ENCODE peak calls at places on chromosomes 3 and 15, in nine cellular contexts. One of them, this sample, is unnamed.
A peak's percentile ranks its signal among the peaks of the same experiment; 100 is the strongest.

GRCh38 chr3:182364723-182365650 is 428.3 kb upstream of the ATP11B start:
- DNase-seq in EH: no peak
- DNase-seq in ACHN: no peak
- DNase-seq in stimulated activated CD4-positive, alpha-beta T cell treated with anti-CD3 and anti-CD28 coated beads, TNF-alpha, amount 100 ng/mL, for 4 hours: no peak
- DNase-seq in nephron progenitor cell: no peak
- DNase-seq in caudate nucleus: peak; percentile 68
- DNase-seq in spleen: no peak
- DNase-seq in G401: peak; percentile 35
- DNase-seq in ovary: no peak
- DNase-seq in this sample: peak; percentile 4

GRCh38 chr15:55289011-55289572 is 521 bp downstream of the RAB27A start:
- DNase-seq in EH: peak; percentile 43
- DNase-seq in ACHN: peak; percentile 4
- DNase-seq in stimulated activated CD4-positive, alpha-beta T cell treated with anti-CD3 and anti-CD28 coated beads, TNF-alpha, amount 100 ng/mL, for 4 hours: no peak
- DNase-seq in nephron progenitor cell: peak; percentile 25
- DNase-seq in caudate nucleus: no peak
- DNase-seq in spleen: peak; percentile 85
- DNase-seq in G401: peak; percentile 47
- DNase-seq in ovary: no peak
- DNase-seq in this sample: peak; percentile 67

GRCh38 chr3:160968731-160969130 is 136.4 kb downstream of the B3GALNT1 start:
- DNase-seq in EH: peak; percentile 21
- DNase-seq in ACHN: no peak
- DNase-seq in stimulated activated CD4-positive, alpha-beta T cell treated with anti-CD3 and anti-CD28 coated beads, TNF-alpha, amount 100 ng/mL, for 4 hours: no peak
- DNase-seq in nephron progenitor cell: no peak
- DNase-seq in caudate nucleus: no peak
- DNase-seq in spleen: no peak
- DNase-seq in G401: peak; percentile 64
- DNase-seq in ovary: no peak
- DNase-seq in this sample: peak; percentile 40

GRCh38 chr3:154095832-154096421 is 25.3 kb upstream of the ARHGEF26 start:
- DNase-seq in EH: peak; percentile 12
- DNase-seq in ACHN: peak; percentile 26
- DNase-seq in stimulated activated CD4-positive, alpha-beta T cell treated with anti-CD3 and anti-CD28 coated beads, TNF-alpha, amount 100 ng/mL, for 4 hours: no peak
- DNase-seq in nephron progenitor cell: no peak
- DNase-seq in caudate nucleus: no peak
- DNase-seq in spleen: no peak
- DNase-seq in G401: no peak
- DNase-seq in ovary: no peak
- DNase-seq in this sample: peak; percentile 54

GRCh38 chr3:122232485-122232884 is 49.0 kb downstream of the CASR start:
- DNase-seq in EH: no peak
- DNase-seq in ACHN: no peak
- DNase-seq in stimulated activated CD4-positive, alpha-beta T cell treated with anti-CD3 and anti-CD28 coated beads, TNF-alpha, amount 100 ng/mL, for 4 hours: no peak
- DNase-seq in nephron progenitor cell: no peak
- DNase-seq in caudate nucleus: no peak
- DNase-seq in spleen: no peak
- DNase-seq in G401: no peak
- DNase-seq in ovary: no peak
- DNase-seq in this sample: no peak

GRCh38 chr3:146334151-146334550 is 83.2 kb upstream of the PLSCR4 start:
- DNase-seq in EH: peak; percentile 42
- DNase-seq in ACHN: peak; percentile 19
- DNase-seq in stimulated activated CD4-positive, alpha-beta T cell treated with anti-CD3 and anti-CD28 coated beads, TNF-alpha, amount 100 ng/mL, for 4 hours: no peak
- DNase-seq in nephron progenitor cell: no peak
- DNase-seq in caudate nucleus: no peak
- DNase-seq in spleen: no peak
- DNase-seq in G401: no peak
- DNase-seq in ovary: peak; percentile 33
- DNase-seq in this sample: peak; percentile 62

GRCh38 chr3:172208586-172209332 is 169.4 kb downstream of the FNDC3B start:
- DNase-seq in EH: peak; percentile 28
- DNase-seq in ACHN: peak; percentile 34
- DNase-seq in stimulated activated CD4-positive, alpha-beta T cell treated with anti-CD3 and anti-CD28 coated beads, TNF-alpha, amount 100 ng/mL, for 4 hours: no peak
- DNase-seq in nephron progenitor cell: peak; percentile 35
- DNase-seq in caudate nucleus: no peak
- DNase-seq in spleen: peak; percentile 73
- DNase-seq in G401: no peak
- DNase-seq in ovary: no peak
- DNase-seq in this sample: no peak

GRCh38 chr3:176663819-176664218 is 533.5 kb downstream of the TBL1XR1 start:
- DNase-seq in EH: peak; percentile 79
- DNase-seq in ACHN: peak; percentile 37
- DNase-seq in stimulated activated CD4-positive, alpha-beta T cell treated with anti-CD3 and anti-CD28 coated beads, TNF-alpha, amount 100 ng/mL, for 4 hours: no peak
- DNase-seq in nephron progenitor cell: no peak
- DNase-seq in caudate nucleus: no peak
- DNase-seq in spleen: no peak
- DNase-seq in G401: peak; percentile 87
- DNase-seq in ovary: no peak
- DNase-seq in this sample: peak; percentile 89

GRCh38 chr3:17221529-17221928 is 336.8 kb downstream of the PLCL2 start:
- DNase-seq in EH: no peak
- DNase-seq in ACHN: no peak
- DNase-seq in stimulated activated CD4-positive, alpha-beta T cell treated with anti-CD3 and anti-CD28 coated beads, TNF-alpha, amount 100 ng/mL, for 4 hours: no peak
- DNase-seq in nephron progenitor cell: no peak
- DNase-seq in caudate nucleus: no peak
- DNase-seq in spleen: no peak
- DNase-seq in G401: no peak
- DNase-seq in ovary: no peak
- DNase-seq in this sample: no peak

GRCh38 chr15:90529369-90530249 is at the start of gene CRTC3:
- DNase-seq in EH: peak; percentile 68
- DNase-seq in ACHN: peak; percentile 49
- DNase-seq in stimulated activated CD4-positive, alpha-beta T cell treated with anti-CD3 and anti-CD28 coated beads, TNF-alpha, amount 100 ng/mL, for 4 hours: peak; percentile 55
- DNase-seq in nephron progenitor cell: peak; percentile 64
- DNase-seq in caudate nucleus: peak; percentile 37
- DNase-seq in spleen: peak; percentile 91
- DNase-seq in G401: peak; percentile 55
- DNase-seq in ovary: peak; percentile 76
- DNase-seq in this sample: peak; percentile 62